ENCODE peak calls at places on chromosomes 12 and 14, in six cellular contexts. X, C, Z, P, I and K are unnamed samples.

GRCh38 chr12:78035913-78036658 is 205.4 kb downstream of the NAV3 start:
- DNase-seq in X (no peak), C (no peak), Z (peak; percentile 37), P (peak; percentile 34), I (no peak), K (no peak)

GRCh38 chr14:101169267-101169666 is 265.7 kb upstream of the RTL1 start:
- DNase-seq in X (no peak), C (no peak), Z (no peak), P (no peak), I (no peak), K (no peak)

GRCh38 chr14:34098045-34098984 is 147.4 kb upstream of the EGLN3 start:
- DNase-seq in X (no peak), C (peak; percentile 49), Z (peak; percentile 65), P (peak; percentile 29), I (no peak), K (peak; percentile 54)

GRCh38 chr12:50052964-50053363 is 4.4 kb upstream of the ASIC1 start:
- DNase-seq in X (no peak), C (no peak), Z (no peak), P (no peak), I (no peak), K (no peak)

GRCh38 chr12:57693659-57694458 is at the start of gene OS9:
- DNase-seq in X (peak; percentile 99), C (peak; percentile 100), Z (peak; percentile 100), P (peak; percentile 100), I (peak; percentile 99), K (peak; percentile 95)

GRCh38 chr12:823043-823698 is 70.8 kb downstream of the WNK1 start:
- DNase-seq in X (no peak), C (no peak), Z (no peak), P (no peak), I (no peak), K (no peak)

GRCh38 chr14:79197516-79197915 is 1013.8 kb downstream of the DIO2 start:
- DNase-seq in X (no peak), C (no peak), Z (no peak), P (no peak), I (no peak), K (no peak)

GRCh38 chr12:92553389-92553788 is 149.4 kb upstream of the PLEKHG7 start:
- DNase-seq in X (no peak), C (no peak), Z (no peak), P (no peak), I (no peak), K (peak; percentile 25)

GRCh38 chr12:71665109-71665476 is 992 bp downstream of the THAP2 start:
- DNase-seq in X (no peak), C (no peak), Z (no peak), P (no peak), I (no peak), K (no peak)

GRCh38 chr12:126708492-126708896 is 1558.5 kb upstream of the TMEM132C start:
- DNase-seq in X (no peak), C (no peak), Z (no peak), P (no peak), I (no peak), K (no peak)

GRCh38 chr12:73678335-73678734 is 859.3 kb upstream of the ATXN7L3B start:
- DNase-seq in X (no peak), C (no peak), Z (no peak), P (no peak), I (no peak), K (no peak)

GRCh38 chr12:25553083-25553482 is at the start of gene LMNTD1:
- DNase-seq in X (no peak), C (no peak), Z (peak; percentile 70), P (peak; percentile 89), I (no peak), K (no peak)

GRCh38 chr12:31508436-31509150 is 82.3 kb downstream of the DENND5B start:
- DNase-seq in X (no peak), C (no peak), Z (no peak), P (no peak), I (no peak), K (no peak)

GRCh38 chr14:24734917-24735500 is 101.0 kb upstream of the GZMB start:
- DNase-seq in X (no peak), C (peak; percentile 61), Z (peak; percentile 82), P (peak; percentile 69), I (peak; percentile 70), K (peak; percentile 26)

GRCh38 chr12:58665375-58665774 is 254.9 kb downstream of the LRIG3 start:
- DNase-seq in X (no peak), C (no peak), Z (no peak), P (no peak), I (no peak), K (no peak)

GRCh38 chr14:94571950-94572349 is 9.3 kb upstream of the SERPINA5 start:
- DNase-seq in X (no peak), C (no peak), Z (peak; percentile 14), P (peak; percentile 23), I (no peak), K (no peak)

GRCh38 chr12:105020241-105020962 is 34.3 kb downstream of the NOPCHAP1 start:
- DNase-seq in X (no peak), C (no peak), Z (no peak), P (no peak), I (no peak), K (no peak)

GRCh38 chr12:12441891-12442461 is 85.1 kb downstream of the BORCS5 start:
- DNase-seq in X (no peak), C (no peak), Z (no peak), P (peak; percentile 39), I (no peak), K (no peak)

GRCh38 chr14:55053500-55053899 is 2.1 kb downstream of the MAPK1IP1L start:
- DNase-seq in X (no peak), C (no peak), Z (no peak), P (no peak), I (no peak), K (no peak)
- H3K4me3 ChIP-seq in X (no peak overlapping the region), C (peak overlapping the region; percentile 95), Z (peak overlapping the region; percentile 97), P (no peak overlapping the region), I (no peak overlapping the region), K (no peak overlapping the region)

GRCh38 chr12:53065975-53066593 is 13.1 kb downstream of the SPRYD3 start:
- DNase-seq in X (peak; percentile 79), C (peak; percentile 80), Z (peak; percentile 88), P (peak; percentile 81), I (peak; percentile 70), K (peak; percentile 85)
- H3K4me3 ChIP-seq in X (no peak overlapping the region), C (no peak overlapping the region), Z (no peak overlapping the region), P (no peak overlapping the region), I (no peak overlapping the region), K (no peak overlapping the region)

GRCh38 chr12:6697584-6698351 is 2.8 kb downstream of the PIANP start:
- DNase-seq in X (no peak), C (peak; percentile 76), Z (peak; percentile 52), P (peak; percentile 64), I (peak; percentile 21), K (peak; percentile 76)
- H3K4me3 ChIP-seq in X (no peak overlapping the region), C (no peak overlapping the region), Z (no peak overlapping the region), P (no peak overlapping the region), I (no peak overlapping the region), K (no peak overlapping the region)

DNA sequence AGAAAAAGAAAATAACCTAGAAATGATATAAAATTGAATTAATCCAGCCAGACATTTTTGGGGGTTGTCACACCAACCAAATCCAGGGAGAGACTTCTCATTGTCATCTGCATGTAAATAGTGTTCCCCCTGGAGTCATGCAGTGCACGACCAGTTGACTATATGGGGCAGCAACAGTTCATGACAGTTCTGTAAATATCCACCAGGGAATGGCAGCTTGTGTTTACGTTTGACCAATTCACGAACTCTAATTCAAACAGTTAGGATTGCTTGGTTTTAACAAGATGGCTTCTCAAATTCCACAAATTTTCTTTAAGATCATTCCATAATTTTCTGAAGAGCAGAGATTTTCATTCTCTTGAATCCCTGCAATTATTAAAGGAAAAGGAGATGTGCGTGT is 43.4 kb upstream of the DUSP6 start:
- DNase-seq in X (no peak), C (no peak), Z (no peak), P (no peak), I (no peak), K (no peak)
- H3K4me3 ChIP-seq in X (no peak overlapping the region), C (no peak overlapping the region), Z (no peak overlapping the region), P (no peak overlapping the region), I (no peak overlapping the region), K (no peak overlapping the region)

GRCh38 chr14:63745272-63745671 is 17.4 kb upstream of the SGPP1 start:
- DNase-seq in X (no peak), C (no peak), Z (no peak), P (no peak), I (no peak), K (no peak)

GRCh38 chr14:63747836-63748235 is 20.0 kb upstream of the SGPP1 start:
- DNase-seq in X (no peak), C (no peak), Z (no peak), P (no peak), I (no peak), K (no peak)

GRCh38 chr14:63745858-63746425 is 18.1 kb upstream of the SGPP1 start:
- DNase-seq in X (peak; percentile 33), C (no peak), Z (no peak), P (no peak), I (no peak), K (no peak)
- H3K4me3 ChIP-seq in X (no peak overlapping the region), C (no peak overlapping the region), Z (no peak overlapping the region), P (no peak overlapping the region), I (no peak overlapping the region), K (no peak overlapping the region)

GRCh38 chr12:81757731-81758325 is 1.3 kb downstream of the PPFIA2 start:
- DNase-seq in X (no peak), C (no peak), Z (no peak), P (no peak), I (no peak), K (no peak)
- H3K4me3 ChIP-seq in X (no peak overlapping the region), C (peak overlapping the region; percentile 48), Z (peak overlapping the region; percentile 71), P (no peak overlapping the region), I (no peak overlapping the region), K (no peak overlapping the region)

GRCh38 chr12:69330475-69331473 is 17.4 kb upstream of the LYZ start:
- DNase-seq in X (no peak), C (no peak), Z (peak; percentile 11), P (peak; percentile 1), I (no peak), K (peak; percentile 8)
- H3K4me3 ChIP-seq in X (peak overlapping the region; percentile 37), C (no peak overlapping the region), Z (peak overlapping the region; percentile 52), P (peak overlapping the region; percentile 4), I (no peak overlapping the region), K (peak overlapping the region; percentile 18)

GRCh38 chr12:32542550-32543229 is 136.4 kb upstream of the DNM1L start:
- DNase-seq in X (no peak), C (no peak), Z (peak; percentile 14), P (no peak), I (no peak), K (no peak)
- H3K4me3 ChIP-seq in X (no peak overlapping the region), C (no peak overlapping the region), Z (no peak overlapping the region), P (no peak overlapping the region), I (no peak overlapping the region), K (no peak overlapping the region)

GRCh38 chr12:121576851-121577391 is 3.9 kb downstream of the KDM2B start:
- DNase-seq in X (no peak), C (peak; percentile 73), Z (peak; percentile 87), P (peak; percentile 95), I (peak; percentile 87), K (no peak)
- H3K4me3 ChIP-seq in X (no peak overlapping the region), C (no peak overlapping the region), Z (no peak overlapping the region), P (no peak overlapping the region), I (no peak overlapping the region), K (no peak overlapping the region)